ENCODE peak calls at places on chromosomes 12 and 14, in four cellular contexts. One of them, this sample, is unnamed.

GRCh38 chr14:56498112-56498511 is 81.5 kb upstream of the TMEM260 start:
- DNase-seq in T-helper 17 cell: no peak
- DNase-seq in HFF-Myc: no peak
- DNase-seq in neural crest cell: no peak
- DNase-seq in this sample: no peak

GRCh38 chr12:55915481-55915856 is 12.2 kb downstream of the PYM1 start:
- DNase-seq in neural crest cell: no peak
- DNase-seq in HFF-Myc: no peak
- DNase-seq in T-helper 17 cell: no peak
- DNase-seq in this sample: no peak

GRCh38 chr12:127260531-127260930 is 1006.4 kb upstream of the TMEM132C start:
- DNase-seq in T-helper 17 cell: no peak
- DNase-seq in HFF-Myc: no peak
- DNase-seq in neural crest cell: no peak
- DNase-seq in this sample: no peak

GRCh38 chr12:15453613-15454012 is 131.3 kb downstream of the PTPRO start:
- DNase-seq in HFF-Myc: no peak
- DNase-seq in T-helper 17 cell: no peak
- DNase-seq in neural crest cell: no peak
- DNase-seq in this sample: no peak

GRCh38 chr12:114920828-114921579 is 237.0 kb upstream of the TBX3 start:
- DNase-seq in neural crest cell: no peak
- DNase-seq in HFF-Myc: no peak
- DNase-seq in T-helper 17 cell: no peak
- DNase-seq in this sample: no peak

GRCh38 chr12:42372154-42372791 is 46.3 kb downstream of the PPHLN1 start:
- DNase-seq in HFF-Myc: peak; percentile 39
- DNase-seq in T-helper 17 cell: no peak
- DNase-seq in neural crest cell: peak; percentile 14
- DNase-seq in this sample: no peak

GRCh38 chr12:70444903-70445302 is 78.8 kb downstream of the KCNMB4 start:
- DNase-seq in HFF-Myc: no peak
- DNase-seq in T-helper 17 cell: no peak
- DNase-seq in neural crest cell: no peak
- DNase-seq in this sample: no peak

GRCh38 chr12:123363743-123364531 is 710 bp downstream of the SBNO1 start:
- DNase-seq in T-helper 17 cell: peak; percentile 13
- DNase-seq in neural crest cell: peak; percentile 5
- DNase-seq in HFF-Myc: no peak
- DNase-seq in this sample: peak; percentile 46

GRCh38 chr12:96878704-96879103 is 28.4 kb upstream of the NEDD1 start:
- DNase-seq in neural crest cell: no peak
- DNase-seq in HFF-Myc: no peak
- DNase-seq in T-helper 17 cell: no peak
- DNase-seq in this sample: no peak

GRCh38 chr12:64351265-64351664 is 39.3 kb downstream of the C12orf56 start:
- DNase-seq in T-helper 17 cell: no peak
- DNase-seq in HFF-Myc: no peak
- DNase-seq in neural crest cell: no peak
- DNase-seq in this sample: no peak

GRCh38 chr14:68380304-68380840 is 412.5 kb downstream of the ZFP36L1 start:
- DNase-seq in HFF-Myc: no peak
- DNase-seq in neural crest cell: no peak
- DNase-seq in T-helper 17 cell: no peak
- DNase-seq in this sample: no peak